ENCODE peak calls at places on chromosomes 11 and 22, in five cellular contexts. One of them, this sample, is unnamed.
A peak's percentile ranks its signal among the peaks of the same experiment; 100 is the strongest.

GRCh38 chr22:45885171-45885840 is 91.7 kb downstream of the WNT7B start:
- DNase-seq in cardiac muscle cell: no peak
- DNase-seq in pancreas: peak; percentile 53
- DNase-seq in mammary epithelial cell: no peak
- DNase-seq in mesenchymal stem cell: no peak
- DNase-seq in this sample: no peak

GRCh38 chr22:29727248-29727551 is 7.4 kb downstream of the CABP7 start:
- DNase-seq in cardiac muscle cell: peak; percentile 58
- DNase-seq in pancreas: no peak
- DNase-seq in mammary epithelial cell: no peak
- DNase-seq in mesenchymal stem cell: peak; percentile 42
- DNase-seq in this sample: no peak

GRCh38 chr11:94513091-94513490 is 830 bp downstream of the C11orf97 start:
- DNase-seq in cardiac muscle cell: no peak
- DNase-seq in pancreas: no peak
- DNase-seq in mammary epithelial cell: peak; percentile 56
- DNase-seq in mesenchymal stem cell: no peak
- DNase-seq in this sample: peak; percentile 83

GRCh38 chr11:62552465-62552782 is 5.8 kb upstream of the AHNAK start:
- DNase-seq in cardiac muscle cell: no peak
- DNase-seq in pancreas: no peak
- DNase-seq in mammary epithelial cell: no peak
- DNase-seq in mesenchymal stem cell: peak; percentile 76
- DNase-seq in this sample: no peak

GRCh38 chr22:41341012-41341411 is 39.7 kb downstream of the ZC3H7B start:
- DNase-seq in cardiac muscle cell: no peak
- DNase-seq in pancreas: no peak
- DNase-seq in mammary epithelial cell: no peak
- DNase-seq in mesenchymal stem cell: no peak
- DNase-seq in this sample: no peak

GRCh38 chr22:19717691-19718254 is 3.5 kb downstream of the SEPTIN5 start:
- DNase-seq in cardiac muscle cell: peak; percentile 77
- DNase-seq in pancreas: peak; percentile 88
- DNase-seq in mammary epithelial cell: peak; percentile 55
- DNase-seq in mesenchymal stem cell: peak; percentile 54
- DNase-seq in this sample: peak; percentile 48

GRCh38 chr11:77448269-77448668 is 25.6 kb downstream of the PAK1 start:
- DNase-seq in cardiac muscle cell: no peak
- DNase-seq in pancreas: no peak
- DNase-seq in mammary epithelial cell: no peak
- DNase-seq in mesenchymal stem cell: no peak
- DNase-seq in this sample: no peak

GRCh38 chr11:64100345-64100744 is 64.6 kb downstream of the FLRT1 start:
- DNase-seq in cardiac muscle cell: no peak
- DNase-seq in pancreas: no peak
- DNase-seq in mammary epithelial cell: no peak
- DNase-seq in mesenchymal stem cell: no peak
- DNase-seq in this sample: no peak

GRCh38 chr11:27241316-27242122 is 121.5 kb downstream of the CCDC34 start:
- DNase-seq in cardiac muscle cell: peak; percentile 56
- DNase-seq in pancreas: no peak
- DNase-seq in mammary epithelial cell: peak; percentile 92
- DNase-seq in mesenchymal stem cell: peak; percentile 53
- DNase-seq in this sample: no peak

GRCh38 chr11:22392561-22392960 is 54.4 kb downstream of the SLC17A6 start:
- DNase-seq in cardiac muscle cell: peak; percentile 1
- DNase-seq in pancreas: no peak
- DNase-seq in mammary epithelial cell: peak; percentile 21
- DNase-seq in mesenchymal stem cell: no peak
- DNase-seq in this sample: no peak

GRCh38 chr11:22389526-22390282 is 51.5 kb downstream of the SLC17A6 start:
- DNase-seq in cardiac muscle cell: no peak
- DNase-seq in pancreas: no peak
- DNase-seq in mammary epithelial cell: peak; percentile 2
- DNase-seq in mesenchymal stem cell: no peak
- DNase-seq in this sample: no peak

GRCh38 chr11:22387126-22387525 is 48.9 kb downstream of the SLC17A6 start:
- DNase-seq in cardiac muscle cell: no peak
- DNase-seq in pancreas: no peak
- DNase-seq in mammary epithelial cell: no peak
- DNase-seq in mesenchymal stem cell: no peak
- DNase-seq in this sample: no peak

DNA sequence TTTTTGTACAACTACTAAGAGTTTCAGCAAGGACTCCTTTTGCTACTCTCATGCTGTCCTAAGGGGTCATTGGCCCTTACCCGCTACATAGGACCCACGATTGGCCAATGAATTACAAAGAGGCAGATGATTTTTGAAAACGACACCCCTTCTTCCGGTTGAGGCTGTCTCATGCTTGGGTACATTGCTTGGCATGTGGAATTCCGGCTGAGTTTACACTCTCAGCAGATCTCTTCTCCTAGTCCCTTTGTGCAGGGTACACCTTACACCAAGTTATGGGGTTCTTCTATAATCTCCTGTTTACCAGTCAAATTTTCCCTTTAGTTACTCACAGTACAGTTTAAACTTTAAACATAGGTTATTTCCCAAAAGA is 52.1 kb downstream of the SLC17A6 start:
- DNase-seq in cardiac muscle cell: no peak
- DNase-seq in pancreas: no peak
- DNase-seq in mammary epithelial cell: no peak
- DNase-seq in mesenchymal stem cell: no peak
- DNase-seq in this sample: no peak
- H3K27ac ChIP-seq in cardiac muscle cell: no peak overlapping the region
- H3K27ac ChIP-seq in pancreas: no peak overlapping the region
- H3K27ac ChIP-seq in mammary epithelial cell: no peak overlapping the region
- H3K27ac ChIP-seq in mesenchymal stem cell: no peak overlapping the region
- H3K27ac ChIP-seq in this sample: no peak overlapping the region

GRCh38 chr11:36306888-36307287 is 10.8 kb downstream of the PRR5L start:
- DNase-seq in cardiac muscle cell: peak; percentile 74
- DNase-seq in pancreas: no peak
- DNase-seq in mammary epithelial cell: no peak
- DNase-seq in mesenchymal stem cell: peak; percentile 69
- DNase-seq in this sample: no peak

GRCh38 chr11:36311926-36312592 is 16.0 kb downstream of the PRR5L start:
- DNase-seq in cardiac muscle cell: no peak
- DNase-seq in pancreas: no peak
- DNase-seq in mammary epithelial cell: peak; percentile 32
- DNase-seq in mesenchymal stem cell: no peak
- DNase-seq in this sample: no peak

GRCh38 chr11:36312593-36312990 is 16.5 kb downstream of the PRR5L start:
- DNase-seq in cardiac muscle cell: peak; percentile 60
- DNase-seq in pancreas: no peak
- DNase-seq in mammary epithelial cell: peak; percentile 81
- DNase-seq in mesenchymal stem cell: peak; percentile 88
- DNase-seq in this sample: no peak

GRCh38 chr11:36308577-36308976 is 12.5 kb downstream of the PRR5L start:
- DNase-seq in cardiac muscle cell: no peak
- DNase-seq in pancreas: no peak
- DNase-seq in mammary epithelial cell: peak; percentile 62
- DNase-seq in mesenchymal stem cell: no peak
- DNase-seq in this sample: no peak

DNA sequence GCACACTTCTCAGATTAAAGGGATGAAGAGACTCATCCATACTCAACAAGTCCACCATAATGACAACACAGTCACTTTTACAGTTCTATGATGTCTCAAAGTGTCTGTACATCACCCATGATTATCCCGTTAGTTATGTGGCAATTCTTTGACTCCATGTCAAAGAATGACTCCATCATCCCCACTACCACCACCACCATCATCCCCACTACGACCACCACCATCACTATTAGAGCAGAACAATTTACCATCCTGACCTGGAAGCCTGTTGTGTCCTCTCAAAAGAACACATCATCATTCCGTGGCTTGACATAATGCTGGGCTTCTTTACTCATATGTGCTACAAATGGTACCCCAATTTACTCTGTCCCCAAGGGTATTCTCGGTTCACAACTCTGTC is 13.7 kb downstream of the PRR5L start:
- DNase-seq in cardiac muscle cell: no peak
- DNase-seq in pancreas: no peak
- DNase-seq in mammary epithelial cell: no peak
- DNase-seq in mesenchymal stem cell: no peak
- DNase-seq in this sample: no peak
- H3K4me3 ChIP-seq in cardiac muscle cell: no peak overlapping the region
- H3K4me3 ChIP-seq in pancreas: no peak overlapping the region
- H3K4me3 ChIP-seq in mammary epithelial cell: no peak overlapping the region
- H3K4me3 ChIP-seq in mesenchymal stem cell: no peak overlapping the region
- H3K4me3 ChIP-seq in this sample: no peak overlapping the region

DNA sequence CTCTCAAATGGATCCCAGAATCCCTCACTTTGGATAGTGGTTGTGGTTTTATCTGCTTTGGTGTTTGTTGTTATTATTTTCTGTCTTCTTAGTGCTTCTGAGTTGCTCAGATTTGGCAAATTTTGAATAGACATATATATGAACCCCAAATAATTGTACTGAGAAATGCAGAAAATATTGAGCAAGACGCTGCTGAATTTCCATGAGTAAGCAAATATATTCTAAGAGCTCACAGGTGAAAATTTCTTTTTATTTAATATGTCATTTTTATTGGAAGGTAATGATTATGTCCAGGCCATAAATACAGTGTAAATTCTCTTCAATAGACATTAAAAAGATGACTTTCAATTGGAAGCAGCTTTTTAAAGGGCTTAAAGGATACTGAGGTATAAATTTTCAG is 152.1 kb downstream of the FAT3 start:
- DNase-seq in cardiac muscle cell: no peak
- DNase-seq in pancreas: no peak
- DNase-seq in mammary epithelial cell: no peak
- DNase-seq in mesenchymal stem cell: no peak
- DNase-seq in this sample: no peak
- H3K27me3 ChIP-seq in cardiac muscle cell: no peaks in the 10 kb centered on the region
- H3K27me3 ChIP-seq in pancreas: no peaks in the 10 kb centered on the region
- H3K27me3 ChIP-seq in mammary epithelial cell: no peaks in the 10 kb centered on the region
- H3K27me3 ChIP-seq in mesenchymal stem cell: no peaks in the 10 kb centered on the region
- H3K27me3 ChIP-seq in this sample: no peaks in the 10 kb centered on the region

GRCh38 chr11:92302766-92303165 is 78.1 kb downstream of the FAT3 start:
- DNase-seq in cardiac muscle cell: no peak
- DNase-seq in pancreas: no peak
- DNase-seq in mammary epithelial cell: no peak
- DNase-seq in mesenchymal stem cell: peak; percentile 37
- DNase-seq in this sample: no peak
- H3K27ac ChIP-seq in cardiac muscle cell: no peak overlapping the region
- H3K27ac ChIP-seq in pancreas: no peak overlapping the region
- H3K27ac ChIP-seq in mammary epithelial cell: no peak overlapping the region
- H3K27ac ChIP-seq in mesenchymal stem cell: no peak overlapping the region
- H3K27ac ChIP-seq in this sample: no peak overlapping the region

GRCh38 chr11:114162719-114163123 is 103.2 kb downstream of the ZBTB16 start:
- DNase-seq in cardiac muscle cell: peak; percentile 100
- DNase-seq in pancreas: peak; percentile 90
- DNase-seq in mammary epithelial cell: peak; percentile 95
- DNase-seq in mesenchymal stem cell: peak; percentile 99
- DNase-seq in this sample: peak; percentile 99

GRCh38 chr11:114163231-114163631 is 103.7 kb downstream of the ZBTB16 start:
- DNase-seq in cardiac muscle cell: peak; percentile 94
- DNase-seq in pancreas: no peak
- DNase-seq in mammary epithelial cell: peak; percentile 69
- DNase-seq in mesenchymal stem cell: no peak
- DNase-seq in this sample: no peak

GRCh38 chr11:114160884-114161283 is 101.4 kb downstream of the ZBTB16 start:
- DNase-seq in cardiac muscle cell: no peak
- DNase-seq in pancreas: no peak
- DNase-seq in mammary epithelial cell: peak; percentile 62
- DNase-seq in mesenchymal stem cell: peak; percentile 44
- DNase-seq in this sample: no peak

GRCh38 chr11:114159802-114160588 is 100.5 kb downstream of the ZBTB16 start:
- DNase-seq in cardiac muscle cell: peak; percentile 99
- DNase-seq in pancreas: peak; percentile 100
- DNase-seq in mammary epithelial cell: peak; percentile 97
- DNase-seq in mesenchymal stem cell: peak; percentile 96
- DNase-seq in this sample: peak; percentile 97

DNA sequence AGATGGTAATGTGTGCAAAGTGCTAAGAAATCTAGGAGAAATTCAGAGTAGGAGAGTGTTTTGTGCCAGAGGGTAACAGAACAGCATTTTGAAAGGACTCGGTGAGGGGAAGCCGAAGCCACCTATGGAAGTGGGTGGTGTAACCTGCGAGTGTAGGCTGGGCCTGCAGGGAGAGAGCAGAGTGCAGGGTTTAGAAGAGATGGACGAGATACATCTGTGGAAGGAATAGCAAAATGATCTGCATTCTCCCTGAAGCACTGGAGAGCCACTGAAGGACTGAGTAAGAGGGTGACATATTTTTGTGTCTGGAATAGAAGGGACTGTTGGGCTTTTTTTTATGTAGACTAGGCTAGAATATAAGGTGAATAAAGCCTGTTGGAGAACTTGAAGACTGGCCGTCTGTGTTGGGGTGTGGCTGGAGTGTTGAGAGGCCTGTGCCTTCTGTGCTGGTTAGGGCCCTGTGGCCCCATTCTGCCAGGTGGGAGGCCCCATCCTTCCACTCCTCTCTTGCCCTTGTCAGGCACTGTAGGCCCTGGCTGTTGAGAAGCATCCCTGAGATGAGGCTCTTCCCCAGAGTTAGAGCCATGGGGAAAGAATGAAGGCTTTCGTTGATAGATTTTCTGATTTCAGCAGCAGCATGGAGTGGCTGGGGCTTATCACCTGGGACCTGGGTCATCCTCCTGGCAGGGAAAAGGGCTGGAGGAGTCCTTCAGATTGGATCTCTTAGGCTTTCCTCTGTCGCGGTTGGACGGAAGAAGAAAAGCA is 102.2 kb downstream of the ZBTB16 start:
- DNase-seq in cardiac muscle cell: no peak
- DNase-seq in pancreas: no peak
- DNase-seq in mammary epithelial cell: no peak
- DNase-seq in mesenchymal stem cell: no peak
- DNase-seq in this sample: no peak
- H3K4me3 ChIP-seq in cardiac muscle cell: no peak overlapping the region
- H3K4me3 ChIP-seq in pancreas: no peak overlapping the region
- H3K4me3 ChIP-seq in mammary epithelial cell: no peak overlapping the region
- H3K4me3 ChIP-seq in mesenchymal stem cell: no peak overlapping the region
- H3K4me3 ChIP-seq in this sample: no peak overlapping the region

This sample was measured in small intestine.